ENCODE peak calls at places on chromosomes 4 and X, in six cellular contexts. W is astrocyte of the spinal cord, D is NCI-H146, S is left ventricle myocardium superior, G is ureter, L is GM23248. E is an unnamed sample.

GRCh38 chr4:150385606-150386005 is 196.3 kb upstream of the MAB21L2 start:
- DNase-seq in L (peak; percentile 95), W (peak; percentile 89), G (no peak), S (no peak), D (no peak), E (peak; percentile 98)

GRCh38 chrX:154019633-154020499 is at the start of gene IRAK1:
- DNase-seq in G (peak; percentile 55), L (peak; percentile 83), W (peak; percentile 41), S (peak; percentile 78), D (peak; percentile 62), E (peak; percentile 57)

GRCh38 chr4:181701219-181701618 is 542.0 kb upstream of the TENM3 start:
- DNase-seq in G (no peak), D (peak; percentile 72), S (no peak), L (no peak), W (no peak), E (no peak)

GRCh38 chr4:77025643-77026321 is 50.0 kb downstream of the CCNI start:
- DNase-seq in S (no peak), G (no peak), L (peak; percentile 83), W (no peak), D (no peak), E (peak; percentile 68)

GRCh38 chrX:17637235-17637634 is 100.1 kb upstream of the SCML1 start:
- DNase-seq in D (no peak), L (no peak), W (no peak), S (peak; percentile 26), G (no peak), E (no peak)

GRCh38 chrX:47145408-47146120 is 543 bp downstream of the RBM10 start:
- DNase-seq in G (no peak), W (no peak), S (no peak), D (peak; percentile 76), L (peak; percentile 57), E (no peak)

GRCh38 chr4:156378053-156378665 is 424.5 kb upstream of the CTSO start:
- DNase-seq in G (no peak), W (peak; percentile 27), D (peak; percentile 10), S (no peak), L (peak; percentile 43), E (peak; percentile 51)

GRCh38 chr4:72326692-72327632 is 242.1 kb downstream of the ADAMTS3 start:
- DNase-seq in L (peak; percentile 68), S (no peak), G (no peak), W (peak; percentile 61), D (peak; percentile 41), E (peak; percentile 15)

GRCh38 chr4:169253904-169254303 is 16.9 kb downstream of the SH3RF1 start:
- DNase-seq in D (no peak), G (no peak), W (peak; percentile 92), S (no peak), L (peak; percentile 75), E (peak; percentile 79)

GRCh38 chrX:153582896-153583295 is 16.0 kb downstream of the CCNQ start:
- DNase-seq in S (peak; percentile 47), D (peak; percentile 20), L (no peak), W (peak; percentile 16), G (no peak), E (no peak)

GRCh38 chr4:31674313-31674947 is 954.3 kb downstream of the PCDH7 start:
- DNase-seq in L (no peak), W (no peak), D (peak; percentile 15), S (no peak), G (no peak), E (no peak)

GRCh38 chr4:48778431-48779094 is 1.5 kb downstream of the FRYL start:
- DNase-seq in L (peak; percentile 58), D (no peak), S (no peak), W (peak; percentile 49), G (no peak), E (peak; percentile 37)

GRCh38 chr4:74190332-74190731 is 32.4 kb downstream of the MTHFD2L start:
- DNase-seq in G (no peak), D (no peak), W (no peak), L (no peak), S (no peak), E (no peak)

GRCh38 chr4:86898562-86898961 is 6.3 kb upstream of the C4orf36 start:
- DNase-seq in S (no peak), L (no peak), W (no peak), D (no peak), G (no peak), E (no peak)